ENCODE peak calls at places on chromosomes 5 and 9, in five cellular contexts. One of them, this sample, is unnamed.

GRCh38 chr9:108469654-108470053 is 386.1 kb downstream of the ACTL7B start:
- DNase-seq in transverse colon: no peak
- DNase-seq in sigmoid colon: no peak
- DNase-seq in psoas muscle: no peak
- DNase-seq in heart right ventricle: no peak
- DNase-seq in this sample: no peak

GRCh38 chr9:68709291-68709970 is 4.4 kb downstream of the PIP5K1B start:
- DNase-seq in transverse colon: no peak
- DNase-seq in heart right ventricle: no peak
- DNase-seq in psoas muscle: no peak
- DNase-seq in sigmoid colon: no peak
- DNase-seq in this sample: no peak

GRCh38 chr5:1062761-1063568 is 48.9 kb downstream of the SLC12A7 start:
- DNase-seq in transverse colon: no peak
- DNase-seq in heart right ventricle: peak
- DNase-seq in psoas muscle: peak
- DNase-seq in sigmoid colon: no peak
- DNase-seq in this sample: no peak

GRCh38 chr9:73714294-73714693 is 562.6 kb downstream of the ANXA1 start:
- DNase-seq in sigmoid colon: no peak
- DNase-seq in heart right ventricle: no peak
- DNase-seq in psoas muscle: no peak
- DNase-seq in transverse colon: no peak
- DNase-seq in this sample: no peak

GRCh38 chr5:146805099-146805498 is 73.5 kb downstream of the PPP2R2B start:
- DNase-seq in transverse colon: no peak
- DNase-seq in heart right ventricle: no peak
- DNase-seq in sigmoid colon: no peak
- DNase-seq in psoas muscle: no peak
- DNase-seq in this sample: no peak

GRCh38 chr5:107542831-107543231 is 127.9 kb downstream of the EFNA5 start:
- DNase-seq in heart right ventricle: peak
- DNase-seq in sigmoid colon: peak
- DNase-seq in transverse colon: peak
- DNase-seq in psoas muscle: peak
- DNase-seq in this sample: no peak

GRCh38 chr5:172849636-172850453 is 15.8 kb downstream of the ERGIC1 start:
- DNase-seq in sigmoid colon: no peak
- DNase-seq in heart right ventricle: no peak
- DNase-seq in transverse colon: peak
- DNase-seq in psoas muscle: peak
- DNase-seq in this sample: peak

GRCh38 chr5:440413-441180 is 2.4 kb upstream of the EXOC3 start:
- DNase-seq in heart right ventricle: peak
- DNase-seq in sigmoid colon: peak
- DNase-seq in psoas muscle: peak
- DNase-seq in transverse colon: peak
- DNase-seq in this sample: peak

DNA sequence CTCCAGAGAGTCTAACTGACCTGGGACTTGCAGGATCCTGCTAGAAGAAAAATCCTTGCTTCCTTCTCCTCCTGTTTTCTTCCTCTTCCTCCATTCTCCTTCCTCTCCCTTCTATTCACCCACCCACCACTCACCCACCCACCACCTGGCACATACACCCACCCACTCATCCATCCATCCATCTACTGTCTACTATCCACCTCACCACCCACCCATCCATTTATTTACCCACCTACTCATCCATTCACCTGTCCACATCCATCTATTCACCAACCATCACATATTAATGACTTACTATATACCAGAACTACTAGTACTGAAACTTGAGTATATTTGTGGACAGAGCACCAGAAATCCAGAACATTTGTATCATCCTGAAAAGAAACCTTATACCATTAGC is 49.4 kb downstream of the EHMT1 start:
- DNase-seq in transverse colon: no peak
- DNase-seq in heart right ventricle: no peak
- DNase-seq in sigmoid colon: no peak
- DNase-seq in psoas muscle: no peak
- DNase-seq in this sample: no peak
- H3K4me3 ChIP-seq in transverse colon: no peak
- H3K4me3 ChIP-seq in heart right ventricle: no peak
- H3K4me3 ChIP-seq in sigmoid colon: no peak
- H3K4me3 ChIP-seq in psoas muscle: no peak
- H3K4me3 ChIP-seq in this sample: no peak

GRCh38 chr9:14309403-14309802 is 4.5 kb downstream of the NFIB start:
- DNase-seq in transverse colon: no peak
- DNase-seq in psoas muscle: no peak
- DNase-seq in sigmoid colon: no peak
- DNase-seq in heart right ventricle: no peak
- DNase-seq in this sample: no peak

GRCh38 chr9:14311940-14312572 is 1.9 kb downstream of the NFIB start:
- DNase-seq in transverse colon: no peak
- DNase-seq in heart right ventricle: no peak
- DNase-seq in psoas muscle: no peak
- DNase-seq in sigmoid colon: no peak
- DNase-seq in this sample: no peak

GRCh38 chr9:14308751-14309140 is 5.2 kb downstream of the NFIB start:
- DNase-seq in sigmoid colon: no peak
- DNase-seq in psoas muscle: no peak
- DNase-seq in transverse colon: no peak
- DNase-seq in heart right ventricle: no peak
- DNase-seq in this sample: no peak

GRCh38 chr9:14307989-14308750 is 5.8 kb downstream of the NFIB start:
- DNase-seq in psoas muscle: no peak
- DNase-seq in sigmoid colon: no peak
- DNase-seq in heart right ventricle: no peak
- DNase-seq in transverse colon: no peak
- DNase-seq in this sample: no peak

DNA sequence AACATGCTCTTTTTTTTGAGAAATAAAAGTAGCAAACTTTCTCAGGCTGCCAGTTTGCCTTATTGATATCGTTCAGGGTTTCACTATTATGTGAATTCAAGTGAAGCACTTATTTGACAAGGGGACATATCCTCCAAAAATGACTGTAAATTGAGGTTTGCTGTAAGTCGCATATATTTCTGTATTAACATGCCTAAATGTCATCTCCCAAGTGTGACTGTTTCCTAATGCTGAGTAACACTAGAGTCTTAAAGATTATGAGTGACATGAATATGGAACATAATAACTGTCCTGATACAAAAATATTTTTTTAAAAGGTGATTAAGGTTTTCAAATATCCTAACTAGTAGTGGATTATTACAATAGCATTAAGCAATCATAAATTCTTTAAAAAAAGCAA is 3.7 kb downstream of the NFIB start:
- DNase-seq in heart right ventricle: no peak
- DNase-seq in sigmoid colon: no peak
- DNase-seq in transverse colon: no peak
- DNase-seq in psoas muscle: no peak
- DNase-seq in this sample: no peak
- H3K4me3 ChIP-seq in heart right ventricle: peak
- H3K4me3 ChIP-seq in sigmoid colon: peak
- H3K4me3 ChIP-seq in transverse colon: peak
- H3K4me3 ChIP-seq in psoas muscle: peak
- H3K4me3 ChIP-seq in this sample: no peak

DNA sequence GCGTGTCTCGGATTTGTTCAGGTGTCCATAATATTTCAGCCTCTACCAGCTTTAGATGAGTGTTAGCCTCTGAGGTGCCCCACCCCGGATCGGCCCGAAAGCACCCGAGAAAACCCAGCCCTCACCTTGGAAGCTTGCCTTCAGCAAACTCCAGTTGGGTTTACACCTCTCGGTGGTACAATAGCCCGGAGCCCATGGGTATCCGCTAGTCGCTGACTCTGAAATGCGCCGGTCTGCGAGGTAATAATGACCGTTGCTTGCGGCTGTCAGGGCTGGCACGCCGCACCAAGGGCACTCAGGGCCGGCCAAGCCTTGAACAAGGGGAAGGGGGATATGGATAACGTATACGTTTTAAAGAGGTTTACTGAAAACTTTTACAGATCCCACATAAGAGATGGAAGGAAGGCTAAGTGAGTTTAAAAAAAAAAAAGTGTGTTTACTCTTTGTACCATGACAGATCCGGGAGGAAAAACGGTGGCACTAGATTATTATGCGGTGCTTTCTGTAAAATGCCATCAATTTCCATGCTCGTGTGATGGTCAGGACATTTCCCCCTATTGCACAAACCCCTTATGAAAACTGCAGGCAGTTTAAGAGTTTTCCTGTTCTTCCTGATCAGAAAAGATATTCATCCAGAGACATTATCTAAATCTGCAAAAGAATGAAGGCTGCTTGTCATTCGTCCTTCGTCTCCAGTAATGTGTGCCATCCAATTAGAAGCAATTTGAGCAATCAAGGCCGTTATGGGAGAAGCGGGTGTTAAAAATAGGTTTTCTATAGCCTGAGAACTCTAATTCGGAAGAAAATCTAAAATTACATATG is 124.2 kb downstream of the TMEM161B start:
- DNase-seq in psoas muscle: peak
- DNase-seq in heart right ventricle: no peak
- DNase-seq in transverse colon: no peak
- DNase-seq in sigmoid colon: no peak
- DNase-seq in this sample: no peak
- H3K4me3 ChIP-seq in psoas muscle: peak
- H3K4me3 ChIP-seq in heart right ventricle: peak
- H3K4me3 ChIP-seq in transverse colon: peak
- H3K4me3 ChIP-seq in sigmoid colon: peak
- H3K4me3 ChIP-seq in this sample: no peak

DNA sequence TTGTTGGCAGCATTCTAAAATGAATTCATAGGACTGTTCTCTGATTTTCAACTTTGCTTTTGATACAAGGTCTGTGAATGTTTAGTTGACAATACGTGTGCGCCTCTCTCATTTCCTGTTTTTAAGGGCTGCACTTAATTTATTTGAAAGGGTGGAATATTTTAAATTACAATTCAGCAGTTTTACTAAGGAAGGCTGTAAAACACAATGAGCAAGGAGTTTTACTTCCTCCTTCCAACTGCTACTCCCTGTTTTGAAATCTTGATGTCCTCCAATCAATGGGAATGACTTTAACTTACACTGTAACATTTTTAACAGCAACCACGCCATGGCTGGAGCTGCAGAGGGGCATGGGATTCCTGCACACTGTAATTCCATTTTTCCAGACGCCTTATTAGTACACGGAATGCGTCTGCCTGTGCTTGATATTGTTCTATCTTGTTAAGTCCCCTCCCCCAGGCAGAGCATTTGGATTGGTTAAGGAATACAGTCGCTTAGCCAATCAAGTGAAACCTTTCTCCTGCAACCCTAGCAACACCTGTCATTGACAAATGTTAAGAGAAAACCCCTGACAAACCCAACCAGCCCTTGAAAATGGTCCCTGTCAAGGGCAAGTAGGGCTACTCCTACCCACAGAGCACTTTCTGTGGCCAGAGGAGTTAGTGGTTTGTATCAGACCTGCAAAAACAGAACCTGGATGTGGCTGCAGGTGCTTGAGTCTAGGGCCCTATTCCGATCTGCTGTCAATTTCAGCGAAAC is 12.5 kb upstream of the ZSWIM6 start:
- DNase-seq in heart right ventricle: no peak
- DNase-seq in transverse colon: peak
- DNase-seq in sigmoid colon: no peak
- DNase-seq in psoas muscle: no peak
- DNase-seq in this sample: no peak
- H3K4me3 ChIP-seq in heart right ventricle: no peak
- H3K4me3 ChIP-seq in transverse colon: peak
- H3K4me3 ChIP-seq in sigmoid colon: no peak
- H3K4me3 ChIP-seq in psoas muscle: no peak
- H3K4me3 ChIP-seq in this sample: no peak

GRCh38 chr5:181170237-181170830 is 22.9 kb downstream of the OR2V2 start:
- DNase-seq in sigmoid colon: no peak
- DNase-seq in transverse colon: no peak
- DNase-seq in psoas muscle: no peak
- DNase-seq in heart right ventricle: no peak
- DNase-seq in this sample: no peak

GRCh38 chr5:181171782-181172181 is 24.4 kb downstream of the OR2V2 start:
- DNase-seq in psoas muscle: peak
- DNase-seq in sigmoid colon: no peak
- DNase-seq in transverse colon: no peak
- DNase-seq in heart right ventricle: no peak
- DNase-seq in this sample: no peak

GRCh38 chr5:181173420-181174342 is 26.3 kb downstream of the OR2V2 start:
- DNase-seq in psoas muscle: peak
- DNase-seq in transverse colon: no peak
- DNase-seq in sigmoid colon: no peak
- DNase-seq in heart right ventricle: no peak
- DNase-seq in this sample: no peak

GRCh38 chr5:181170996-181171395 is 23.6 kb downstream of the OR2V2 start:
- DNase-seq in transverse colon: no peak
- DNase-seq in sigmoid colon: no peak
- DNase-seq in heart right ventricle: no peak
- DNase-seq in psoas muscle: no peak
- DNase-seq in this sample: no peak

DNA sequence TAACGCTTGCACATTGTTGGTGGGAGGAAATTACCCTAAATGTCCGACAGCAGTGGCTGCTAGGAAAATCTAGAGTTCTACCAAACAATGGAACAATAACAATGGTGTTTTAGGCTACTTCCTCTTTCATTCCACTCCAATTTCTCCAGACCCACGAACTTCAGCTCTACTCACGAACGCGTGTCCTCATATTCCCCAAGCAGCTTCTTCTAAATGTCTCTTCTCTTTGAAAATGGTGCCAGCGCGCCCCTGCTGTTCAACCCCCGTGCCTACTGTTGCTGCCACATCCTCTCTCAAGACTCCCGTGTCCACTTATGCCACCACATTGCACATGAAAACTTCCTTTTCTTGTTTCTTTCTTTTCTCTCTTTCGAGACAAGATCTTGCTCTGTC is 25.6 kb downstream of the OR2V2 start:
- DNase-seq in heart right ventricle: no peak
- DNase-seq in transverse colon: no peak
- DNase-seq in sigmoid colon: no peak
- DNase-seq in psoas muscle: no peak
- DNase-seq in this sample: no peak
- H3K4me3 ChIP-seq in heart right ventricle: no peak
- H3K4me3 ChIP-seq in transverse colon: no peak
- H3K4me3 ChIP-seq in sigmoid colon: no peak
- H3K4me3 ChIP-seq in psoas muscle: peak
- H3K4me3 ChIP-seq in this sample: no peak

DNA sequence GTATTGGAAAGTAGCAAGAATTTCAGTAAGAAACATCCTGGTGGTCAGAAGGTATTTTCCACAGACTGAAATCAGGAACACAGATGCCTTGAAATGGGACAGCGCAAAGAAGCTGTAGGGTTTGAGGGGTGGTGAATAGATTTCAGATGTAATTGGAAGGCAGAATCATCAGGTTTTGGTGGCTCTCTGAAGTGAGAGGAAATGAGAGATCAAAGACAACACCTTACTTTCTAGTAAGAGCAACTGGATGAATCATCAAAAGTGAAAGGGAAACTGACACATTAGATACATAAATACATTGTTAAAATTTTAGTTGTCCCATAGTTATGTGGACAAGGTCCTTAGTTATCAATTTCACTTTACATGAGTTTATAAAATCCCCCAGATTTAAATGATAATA is 188.2 kb upstream of the SLC27A6 start:
- DNase-seq in transverse colon: no peak
- DNase-seq in sigmoid colon: no peak
- DNase-seq in heart right ventricle: no peak
- DNase-seq in psoas muscle: no peak
- DNase-seq in this sample: no peak
- H3K4me3 ChIP-seq in transverse colon: no peak
- H3K4me3 ChIP-seq in sigmoid colon: no peak
- H3K4me3 ChIP-seq in heart right ventricle: no peak
- H3K4me3 ChIP-seq in psoas muscle: no peak
- H3K4me3 ChIP-seq in this sample: no peak

This sample was measured in spleen.